ENCODE peak calls at places on chromosomes 12 and 14, in four cellular contexts. N is K562, Y is GM12878, D is HepG2. S is an unnamed sample.

GRCh38 chr12:92502417-92503028 is 200.3 kb upstream of the PLEKHG7 start:
- ATAC-seq in N (peak), Y (peak), D (peak), S (no peak)

GRCh38 chr14:23544511-23545447 is 6.8 kb downstream of the ZFHX2 start:
- ATAC-seq in N (peak), Y (no peak), D (peak), S (peak)

GRCh38 chr14:69684461-69685183 is 73.2 kb downstream of the SUSD6 start:
- ATAC-seq in N (peak), Y (peak), D (no peak), S (no peak)

GRCh38 chr14:71698698-71699097 is 233.5 kb upstream of the RGS6 start:
- ATAC-seq in N (no peak), Y (no peak), D (no peak), S (no peak)

GRCh38 chr12:93197067-93197593 is 180.6 kb upstream of the NUDT4 start:
- ATAC-seq in N (no peak), Y (no peak), D (no peak), S (no peak)

GRCh38 chr12:33192226-33192625 is 247.4 kb downstream of the SYT10 start:
- ATAC-seq in N (no peak), Y (no peak), D (no peak), S (no peak)

GRCh38 chr14:61569783-61570182 is 125.5 kb upstream of the HIF1A start:
- ATAC-seq in N (no peak), Y (no peak), D (no peak), S (peak)

GRCh38 chr14:60815371-60815770 is 80.8 kb downstream of the MNAT1 start:
- ATAC-seq in N (no peak), Y (peak), D (peak), S (no peak)

GRCh38 chr14:94974893-94975292 is 182.4 kb downstream of the DICER1 start:
- ATAC-seq in N (no peak), Y (no peak), D (no peak), S (no peak)

GRCh38 chr14:93150227-93151206 is 34.2 kb downstream of the MOAP1 start:
- ATAC-seq in N (peak), Y (no peak), D (peak), S (peak)

GRCh38 chr14:24360281-24360680 is 7.7 kb upstream of the NFATC4 start:
- ATAC-seq in N (no peak), Y (no peak), D (no peak), S (no peak)

GRCh38 chr12:42090899-42091298 is 53.8 kb downstream of the GXYLT1 start:
- ATAC-seq in N (no peak), Y (no peak), D (no peak), S (no peak)

GRCh38 chr14:59175404-59175803 is 13.1 kb upstream of the DAAM1 start:
- ATAC-seq in N (no peak), Y (peak), D (no peak), S (no peak)

GRCh38 chr12:98062464-98063245 is 452.7 kb upstream of the TMPO start:
- ATAC-seq in N (no peak), Y (no peak), D (no peak), S (no peak)

GRCh38 chr14:94423465-94424056 is 29.0 kb downstream of the SERPINA11 start:
- ATAC-seq in N (peak), Y (peak), D (peak), S (peak)

GRCh38 chr14:57199911-57200310 is 68.8 kb downstream of the EXOC5 start:
- ATAC-seq in N (no peak), Y (no peak), D (no peak), S (no peak)

GRCh38 chr14:82419933-82420332 is 886.3 kb upstream of the SEL1L start:
- ATAC-seq in N (no peak), Y (no peak), D (no peak), S (no peak)

GRCh38 chr12:7047318-7047717 is 13.2 kb upstream of the C1S start:
- ATAC-seq in N (no peak), Y (no peak), D (no peak), S (no peak)

GRCh38 chr12:75526655-75527511 is 15.5 kb upstream of the KRR1 start:
- ATAC-seq in N (peak), Y (peak), D (peak), S (no peak)

GRCh38 chr12:6065872-6066217 is 58.6 kb downstream of the VWF start:
- ATAC-seq in N (no peak), Y (no peak), D (no peak), S (no peak)

GRCh38 chr14:24231263-24232120 is 675 bp downstream of the NEDD8 start:
- ATAC-seq in N (peak), Y (peak), D (peak), S (no peak)

GRCh38 chr12:14540801-14541462 is 26.8 kb downstream of the PLBD1 start:
- ATAC-seq in N (no peak), Y (peak), D (no peak), S (no peak)

GRCh38 chr14:66624319-66624937 is 116.5 kb downstream of the GPHN start:
- ATAC-seq in N (no peak), Y (peak), D (peak), S (no peak)

GRCh38 chr12:120580787-120581723 is at the start of gene POP5:
- ATAC-seq in N (peak), Y (peak), D (peak), S (peak)

GRCh38 chr14:23381017-23381375 is 4.2 kb downstream of the CMTM5 start:
- ATAC-seq in N (no peak), Y (no peak), D (no peak), S (no peak)

GRCh38 chr14:69989622-69990021 is 110.4 kb downstream of the SMOC1 start:
- ATAC-seq in N (no peak), Y (no peak), D (peak), S (no peak)

GRCh38 chr12:122067966-122068365 is 10.6 kb upstream of the MLXIP start:
- ATAC-seq in N (no peak), Y (peak), D (no peak), S (no peak)

DNA sequence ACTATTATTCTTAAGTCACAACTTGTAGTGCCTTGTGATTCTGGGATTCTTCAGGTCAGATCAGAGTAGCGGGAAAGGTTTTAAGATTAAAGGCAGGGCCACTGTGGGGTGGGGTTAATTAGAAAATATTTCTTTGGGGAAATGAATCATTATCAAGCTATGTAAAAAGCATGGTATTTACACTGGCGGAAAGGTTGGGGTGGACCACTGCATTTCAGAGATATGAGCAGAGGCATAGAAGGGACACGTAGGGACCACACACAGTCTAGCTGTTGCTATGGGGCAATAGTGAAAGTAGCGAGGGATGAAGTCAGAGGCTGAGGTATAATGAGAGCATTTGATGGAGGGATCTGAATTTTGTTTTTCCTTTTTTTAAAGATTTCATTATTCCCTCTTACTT is 31.7 kb upstream of the KCNH3 start:
- ATAC-seq in N (no peak), Y (no peak), D (no peak), S (no peak)
- TF ChIP-seq POLR2AphosphoS5 in N (no peak), Y (no peak), D (no peak), S (no peak)

GRCh38 chr12:27940756-27941402 is 31.7 kb downstream of the PTHLH start:
- ATAC-seq in N (peak), Y (peak), D (peak), S (no peak)
- TF ChIP-seq POLR2AphosphoS5 in N (no peak), Y (no peak), D (no peak), S (no peak)

GRCh38 chr12:125105600-125105999 is 40.4 kb downstream of the AACS start:
- ATAC-seq in N (no peak), Y (no peak), D (no peak), S (no peak)
- TF ChIP-seq POLR2AphosphoS5 in N (no peak), Y (no peak), D (no peak), S (no peak)

GRCh38 chr12:4276524-4277204 is 3.1 kb downstream of the CCND2 start:
- ATAC-seq in N (peak), Y (peak), D (peak), S (peak)
- TF ChIP-seq POLR2AphosphoS5 in N (peak), Y (peak), D (no peak), S (peak)

GRCh38 chr12:109098142-109098652 is 800 bp downstream of the UNG start:
- ATAC-seq in N (peak), Y (peak), D (peak), S (peak)
- TF ChIP-seq POLR2AphosphoS5 in N (no peak), Y (no peak), D (no peak), S (peak)

DNA sequence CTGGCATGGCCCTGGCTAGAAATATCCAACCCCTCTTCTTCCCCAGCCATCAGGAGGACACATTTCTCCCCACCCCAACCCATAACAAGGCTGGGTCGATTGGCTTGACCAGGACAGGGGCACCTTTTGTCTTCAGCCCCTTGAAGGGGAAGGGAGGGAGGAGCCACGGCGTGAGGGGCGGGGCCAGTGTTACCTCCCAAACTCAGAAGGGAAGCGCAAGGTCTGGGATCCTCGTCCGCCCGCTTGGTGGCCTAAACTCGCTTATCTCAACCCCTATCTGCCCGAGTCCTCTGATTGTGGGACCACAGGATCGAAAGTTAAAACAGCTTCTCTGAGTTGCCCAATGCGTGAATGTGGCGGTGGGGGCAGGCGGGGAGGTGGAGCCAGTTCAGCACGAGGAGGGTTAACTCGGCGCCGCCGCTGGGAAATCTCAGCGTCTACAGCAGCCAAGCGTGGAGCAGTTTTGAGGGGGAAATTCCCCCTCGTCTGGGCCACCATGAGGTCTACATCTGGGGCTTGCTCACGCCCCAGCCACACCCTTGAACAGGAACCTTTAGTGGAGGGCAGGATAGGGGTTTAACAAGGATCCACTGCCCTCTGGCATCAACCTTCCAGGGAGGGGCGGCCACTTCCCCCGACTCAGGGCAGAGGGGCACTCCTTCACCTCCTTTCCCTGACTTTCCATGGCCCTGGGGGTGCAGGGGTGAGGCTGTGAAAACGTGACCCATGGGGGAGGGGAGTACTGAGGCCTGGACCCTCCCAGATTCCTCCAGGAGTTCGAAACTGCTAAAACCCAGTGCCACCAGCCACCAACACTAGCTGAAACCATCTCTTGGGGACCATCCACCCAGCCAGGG is 745 bp downstream of the STAT6 start:
- ATAC-seq in N (peak), Y (peak), D (peak), S (no peak)
- TF ChIP-seq POLR2AphosphoS5 in N (no peak), Y (peak), D (peak), S (no peak)

GRCh38 chr14:45785240-45785639 is 532.2 kb upstream of the MIS18BP1 start:
- ATAC-seq in N (no peak), Y (no peak), D (no peak), S (no peak)
- TF ChIP-seq POLR2AphosphoS5 in N (no peak), Y (no peak), D (no peak), S (no peak)

GRCh38 chr14:49584058-49584457 is 2.1 kb downstream of the RPS29 start:
- ATAC-seq in N (no peak), Y (no peak), D (no peak), S (no peak)

GRCh38 chr14:49586673-49587460 is 687 bp upstream of the RPS29 start:
- ATAC-seq in N (peak), Y (peak), D (peak), S (peak)

GRCh38 chr14:49583629-49584028 is 2.6 kb downstream of the RPS29 start:
- ATAC-seq in N (no peak), Y (no peak), D (no peak), S (no peak)

GRCh38 chr14:49589387-49589786 is 3.2 kb upstream of the RPS29 start:
- ATAC-seq in N (no peak), Y (no peak), D (no peak), S (no peak)

DNA sequence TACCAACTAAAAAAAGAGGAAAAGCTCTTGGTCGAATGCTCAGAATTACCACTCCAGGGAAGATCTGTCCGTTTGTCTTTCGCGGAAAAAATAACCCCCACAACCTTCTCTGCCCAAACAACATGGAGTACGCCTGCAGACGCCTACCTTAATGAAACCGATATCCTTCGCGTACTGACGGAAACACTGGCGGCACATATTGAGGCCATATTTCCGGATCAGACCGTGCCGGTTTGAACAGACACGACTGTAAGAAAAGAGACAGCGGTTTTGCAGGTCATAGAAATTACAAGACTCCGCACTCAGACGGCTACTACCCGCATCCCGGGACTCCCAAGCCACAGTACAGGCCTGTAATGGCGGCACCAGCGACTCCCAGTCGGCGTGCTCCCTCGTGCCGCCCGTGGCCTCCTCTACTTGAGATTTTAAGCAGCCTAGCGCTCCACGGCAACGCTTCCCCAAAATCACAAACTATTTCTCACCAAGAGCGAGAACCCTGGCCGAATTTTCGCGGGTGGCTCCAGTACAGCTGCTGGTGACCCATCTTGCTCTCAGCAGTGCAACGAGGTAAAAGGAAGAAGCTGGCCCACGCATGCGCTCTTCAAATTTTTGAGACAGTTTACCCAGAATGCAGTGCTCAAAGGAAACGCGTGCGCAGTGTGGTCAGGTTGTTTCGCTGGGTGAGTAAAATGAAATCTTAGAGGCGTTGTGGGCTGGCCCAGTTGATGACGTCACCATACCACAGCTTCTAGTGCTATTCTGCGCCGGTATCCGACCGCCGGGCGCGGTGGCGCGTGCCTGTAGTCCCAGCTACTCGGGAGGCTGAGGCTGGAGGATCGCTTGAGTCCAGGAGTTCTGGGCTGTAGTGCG is at the start of gene RPS29:
- ATAC-seq in N (peak), Y (peak), D (peak), S (peak)
- TF ChIP-seq POLR2AphosphoS5 in N (peak), Y (peak), D (peak), S (peak)

GRCh38 chr12:9098115-9098452 is 17.6 kb downstream of the A2M start:
- ATAC-seq in N (no peak), Y (no peak), D (no peak), S (no peak)

GRCh38 chr12:9095322-9095721 is 20.4 kb downstream of the A2M start:
- ATAC-seq in N (no peak), Y (no peak), D (no peak), S (no peak)

GRCh38 chr12:9091933-9092598 is 23.7 kb downstream of the A2M start:
- ATAC-seq in N (no peak), Y (no peak), D (peak), S (no peak)

GRCh38 chr12:9096563-9097176 is 19.0 kb downstream of the A2M start:
- ATAC-seq in N (no peak), Y (no peak), D (no peak), S (no peak)

GRCh38 chr12:9094512-9095206 is 21.1 kb downstream of the A2M start:
- ATAC-seq in N (no peak), Y (no peak), D (no peak), S (no peak)
- TF ChIP-seq POLR2AphosphoS5 in N (no peak), Y (no peak), D (peak), S (peak)

GRCh38 chr12:65962921-65963883 is 138.9 kb downstream of the HMGA2 start:
- ATAC-seq in N (peak), Y (peak), D (no peak), S (no peak)
- TF ChIP-seq POLR2AphosphoS5 in N (no peak), Y (no peak), D (no peak), S (no peak)

S was measured in gastroesophageal sphincter.